ENCODE peak calls at places on chromosomes 16 and 17, in nine cellular contexts. H, U, F, I, Q, G, V, O and K are unnamed samples.

GRCh38 chr17:8913879-8914278 is 46.4 kb upstream of the PIK3R6 start:
- DNase-seq in H (no peak), U (no peak), F (no peak), I (no peak), Q (no peak), G (no peak), V (no peak), O (no peak), K (no peak)

GRCh38 chr17:75130632-75131277 is 787 bp downstream of the NT5C start:
- DNase-seq in H (peak; percentile 77), U (no peak), F (peak; percentile 53), I (peak; percentile 74), Q (peak; percentile 39), G (no peak), V (no peak), O (peak; percentile 67), K (peak; percentile 84)

GRCh38 chr16:70730016-70730415 is 44.2 kb upstream of the MTSS2 start:
- DNase-seq in H (no peak), U (no peak), F (no peak), I (no peak), Q (no peak), G (no peak), V (no peak), O (no peak), K (no peak)

GRCh38 chr17:1529863-1530262 is 13.5 kb upstream of the INPP5K start:
- DNase-seq in H (no peak), U (no peak), F (no peak), I (no peak), Q (no peak), G (no peak), V (no peak), O (no peak), K (no peak)

GRCh38 chr17:32497431-32498205 is 10.8 kb downstream of the CDK5R1 start:
- DNase-seq in H (no peak), U (no peak), F (no peak), I (no peak), Q (no peak), G (no peak), V (no peak), O (peak; percentile 29), K (no peak)

GRCh38 chr17:1301546-1301945 is 22.1 kb downstream of the TRARG1 start:
- DNase-seq in H (no peak), U (no peak), F (no peak), I (no peak), Q (no peak), G (no peak), V (no peak), O (no peak), K (no peak)

GRCh38 chr17:30352247-30352814 is 18.5 kb upstream of the TMIGD1 start:
- DNase-seq in H (no peak), U (no peak), F (no peak), I (no peak), Q (no peak), G (no peak), V (no peak), O (no peak), K (no peak)

GRCh38 chr16:85983606-85984005 is 84.6 kb downstream of the IRF8 start:
- DNase-seq in H (no peak), U (no peak), F (no peak), I (no peak), Q (no peak), G (peak; percentile 57), V (no peak), O (no peak), K (peak; percentile 76)

GRCh38 chr17:57861737-57862409 is 12.0 kb upstream of the MRPS23 start:
- DNase-seq in H (no peak), U (no peak), F (no peak), I (no peak), Q (no peak), G (peak; percentile 83), V (no peak), O (peak; percentile 43), K (peak; percentile 93)

GRCh38 chr16:1357906-1358566 is 6.3 kb downstream of the GNPTG start:
- DNase-seq in H (no peak), U (no peak), F (no peak), I (no peak), Q (no peak), G (no peak), V (no peak), O (no peak), K (no peak)

GRCh38 chr16:66512589-66513404 is 37.1 kb downstream of the TK2 start:
- DNase-seq in H (no peak), U (no peak), F (no peak), I (no peak), Q (no peak), G (peak; percentile 56), V (no peak), O (peak; percentile 78), K (peak; percentile 84)

GRCh38 chr17:14748036-14748715 is 447.3 kb downstream of the HS3ST3B1 start:
- DNase-seq in H (no peak), U (no peak), F (peak; percentile 55), I (no peak), Q (no peak), G (no peak), V (no peak), O (no peak), K (no peak)